ENCODE peak calls at places on chromosomes 7 and 10, in nine cellular contexts. L is stimulated activated effector memory CD8-positive, alpha-beta T cell treated with anti-CD3 and anti-CD28 coated beads, Interleukin-12 subunit alpha, Interleukin-12 subunit beta, amount 100 ng/mL, for 72 hours; M is A172; S is amygdala; R is activated T-cell treated with anti-CD3 and anti-CD28 coated beads, Interleukin-2, amount 50 U/mL, for 4 hours; V is ELR; X is heart right ventricle; C is astrocyte of the spinal cord; D is CD8-positive, alpha-beta memory T cell. Z is an unnamed sample.

GRCh38 chr7:92645531-92646061 is 55.4 kb upstream of the FAM133B start:
- DNase-seq in V (peak; percentile 49), D (no peak), S (no peak), M (peak; percentile 78), L (no peak), R (no peak), X (no peak), C (no peak), Z (no peak)

GRCh38 chr10:70472799-70473452 is 5.6 kb upstream of the PALD1 start:
- DNase-seq in L (no peak), S (no peak), R (no peak), V (no peak), M (no peak), D (no peak), X (no peak), C (no peak), Z (no peak)

GRCh38 chr7:143285454-143285756 is 647 bp downstream of the TMEM139 start:
- DNase-seq in C (no peak), S (no peak), L (no peak), R (no peak), D (no peak), X (no peak), V (no peak), M (peak; percentile 72), Z (no peak)

GRCh38 chr7:888081-889024 is 12.0 kb downstream of the GET4 start:
- DNase-seq in C (no peak), S (no peak), V (no peak), R (no peak), X (no peak), D (no peak), L (no peak), M (no peak), Z (no peak)

GRCh38 chr10:24825551-24825950 is 101.9 kb upstream of the ARHGAP21 start:
- DNase-seq in L (no peak), D (no peak), V (peak; percentile 54), R (no peak), S (no peak), X (no peak), M (peak; percentile 22), C (peak; percentile 33), Z (no peak)

GRCh38 chr10:87066178-87066577 is 28.5 kb downstream of the GLUD1 start:
- DNase-seq in R (no peak), L (no peak), M (no peak), X (no peak), C (no peak), D (no peak), S (no peak), V (no peak), Z (no peak)

GRCh38 chr7:86788948-86789347 is 145.2 kb downstream of the GRM3 start:
- DNase-seq in D (no peak), X (no peak), C (no peak), V (no peak), R (no peak), L (no peak), M (no peak), S (no peak), Z (no peak)

GRCh38 chr7:24755541-24756416 is 1.5 kb downstream of the GSDME start:
- DNase-seq in X (no peak), S (no peak), V (peak; percentile 95), C (peak; percentile 76), M (peak; percentile 70), D (no peak), R (no peak), L (no peak), Z (no peak)

GRCh38 chr7:149414745-149415390 is 46.0 kb downstream of the ZNF777 start:
- DNase-seq in V (peak; percentile 56), L (no peak), M (no peak), C (peak; percentile 81), S (peak; percentile 53), R (peak; percentile 25), X (peak; percentile 52), D (peak; percentile 38), Z (peak; percentile 22)

GRCh38 chr7:87878208-87878735 is 2.0 kb downstream of the DBF4 start:
- DNase-seq in M (peak; percentile 4), S (no peak), V (peak; percentile 10), D (no peak), C (peak; percentile 29), L (no peak), X (no peak), R (no peak), Z (no peak)

GRCh38 chr7:45918556-45918955 is 2.5 kb downstream of the IGFBP3 start:
- DNase-seq in V (no peak), M (no peak), D (no peak), L (no peak), S (no peak), X (no peak), R (no peak), C (no peak), Z (no peak)

GRCh38 chr7:115015619-115016018 is 93.7 kb downstream of the MDFIC start:
- DNase-seq in R (no peak), C (peak; percentile 34), M (peak; percentile 70), V (peak; percentile 78), D (no peak), X (no peak), L (no peak), S (no peak), Z (no peak)

GRCh38 chr10:114650831-114651230 is 7.2 kb downstream of the ABLIM1 start:
- DNase-seq in V (no peak), X (no peak), D (no peak), S (no peak), M (no peak), R (no peak), C (no peak), L (no peak), Z (no peak)

GRCh38 chr7:26534649-26535482 is 243.2 kb downstream of the SNX10 start:
- DNase-seq in R (no peak), L (no peak), X (no peak), C (no peak), S (no peak), M (peak; percentile 15), D (no peak), V (no peak), Z (no peak)

GRCh38 chr10:125783408-125783807 is 7.8 kb upstream of the MMP21 start:
- DNase-seq in R (no peak), S (no peak), V (no peak), C (no peak), X (no peak), D (no peak), M (no peak), L (no peak), Z (no peak)

GRCh38 chr10:95860486-95861040 is 47.2 kb upstream of the CC2D2B start:
- DNase-seq in V (peak; percentile 17), L (no peak), X (no peak), M (no peak), S (no peak), R (no peak), C (no peak), D (no peak), Z (no peak)

Z was measured in T-helper 9 cell.